ENCODE peak calls at places on chromosomes 3 and 15, in eight cellular contexts. A is colonic mucosa; Q is activated T-cell treated with anti-CD3 and anti-CD28 coated beads, Interleukin-2, amount 50 U/mL, for 72 hours; X is progenitor cell of endocrine pancreas; V is bronchial epithelial cell; K is NCI-H2029 treated with DMSO at 0.1 percent for 48 hours; O is stimulated activated CD4-positive, alpha-beta T cell treated with anti-CD3 and anti-CD28 coated beads, Interleukin-12 subunit alpha, Interleukin-12 subunit beta, amount 100 ng/mL, for 24 hours; S is erythroblast. L is an unnamed sample.

GRCh38 chr3:61358364-61358763 is 107.1 kb upstream of the FHIT start:
- DNase-seq in A (peak), Q (no peak), X (no peak), V (no peak), K (peak), O (no peak), S (no peak), L (no peak)

GRCh38 chr3:11653298-11654055 is 9.8 kb upstream of the VGLL4 start:
- DNase-seq in A (no peak), Q (no peak), X (no peak), V (peak), K (no peak), O (no peak), S (no peak), L (no peak)

GRCh38 chr3:189132125-189132744 is 39.5 kb upstream of the TPRG1 start:
- DNase-seq in A (peak), Q (peak), X (no peak), V (peak), K (no peak), O (peak), S (no peak), L (no peak)

GRCh38 chr3:190552969-190553759 is 39.3 kb downstream of the IL1RAP start:
- DNase-seq in A (no peak), Q (no peak), X (no peak), V (no peak), K (no peak), O (no peak), S (no peak), L (no peak)

GRCh38 chr3:45509038-45509767 is 85.3 kb upstream of the LIMD1 start:
- DNase-seq in A (no peak), Q (peak), X (no peak), V (peak), K (peak), O (no peak), S (no peak), L (no peak)

GRCh38 chr3:119175869-119176756 is 2.7 kb downstream of the UPK1B start:
- DNase-seq in A (peak), Q (no peak), X (no peak), V (peak), K (no peak), O (no peak), S (no peak), L (no peak)

GRCh38 chr3:13011369-13012227 is 61.6 kb downstream of the IQSEC1 start:
- DNase-seq in A (peak), Q (peak), X (no peak), V (peak), K (peak), O (peak), S (no peak), L (no peak)

GRCh38 chr3:184756151-184756681 is 44.4 kb upstream of the MAGEF1 start:
- DNase-seq in A (no peak), Q (no peak), X (no peak), V (no peak), K (no peak), O (no peak), S (no peak), L (no peak)

GRCh38 chr3:29555590-29555989 is 274.7 kb downstream of the RBMS3 start:
- DNase-seq in A (no peak), Q (no peak), X (no peak), V (no peak), K (no peak), O (no peak), S (no peak), L (no peak)

GRCh38 chr3:107458871-107459270 is 63.9 kb upstream of the BBX start:
- DNase-seq in A (no peak), Q (no peak), X (no peak), V (no peak), K (no peak), O (no peak), S (no peak), L (no peak)

GRCh38 chr15:70475921-70476320 is 287.4 kb downstream of the UACA start:
- DNase-seq in A (no peak), Q (no peak), X (no peak), V (no peak), K (no peak), O (no peak), S (no peak), L (no peak)

GRCh38 chr3:187737401-187738088 is 7.7 kb downstream of the BCL6 start:
- DNase-seq in A (peak), Q (peak), X (no peak), V (peak), K (no peak), O (peak), S (peak), L (no peak)

GRCh38 chr15:66831801-66832390 is 129.9 kb downstream of the SMAD6 start:
- DNase-seq in A (no peak), Q (no peak), X (no peak), V (no peak), K (no peak), O (no peak), S (no peak), L (no peak)

GRCh38 chr3:8554725-8555621 is 53.4 kb downstream of the LMCD1 start:
- DNase-seq in A (no peak), Q (no peak), X (no peak), V (no peak), K (peak), O (no peak), S (no peak), L (no peak)